ENCODE peak calls at places on chromosomes 13 and 19, in five cellular contexts. L is HFF-Myc; V is CD4-positive, alpha-beta T cell; P is breast epithelium; Z is fibroblast of lung. F is an unnamed sample.

GRCh38 chr19:46607441-46607841 is 6.3 kb downstream of the CALM3 start:
- DNase-seq in L (no peak), V (peak), P (no peak), Z (no peak), F (no peak)

GRCh38 chr13:83333614-83334388 is 548.5 kb downstream of the SLITRK1 start:
- DNase-seq in L (no peak), V (no peak), P (no peak), Z (peak), F (no peak)

GRCh38 chr19:19866599-19867248 is 1.0 kb downstream of the ZNF253 start:
- DNase-seq in L (no peak), V (peak), P (no peak), Z (peak), F (no peak)

GRCh38 chr13:39385621-39386231 is 217.3 kb downstream of the LHFPL6 start:
- DNase-seq in L (no peak), V (no peak), P (no peak), Z (peak), F (peak)

GRCh38 chr13:50437252-50437651 is 406.2 kb downstream of the DLEU7 start:
- DNase-seq in L (no peak), V (no peak), P (no peak), Z (no peak), F (no peak)

GRCh38 chr19:944663-945241 is 18.9 kb downstream of the ARID3A start:
- DNase-seq in L (no peak), V (no peak), P (no peak), Z (no peak), F (no peak)

GRCh38 chr13:111654531-111654930 is 334.1 kb downstream of the TEX29 start:
- DNase-seq in L (no peak), V (no peak), P (no peak), Z (no peak), F (no peak)

GRCh38 chr19:42473686-42474085 is 30.9 kb upstream of the CXCL17 start:
- DNase-seq in L (no peak), V (no peak), P (no peak), Z (no peak), F (no peak)

GRCh38 chr13:33003458-33004019 is 12.7 kb upstream of the KL start:
- DNase-seq in L (no peak), V (no peak), P (no peak), Z (no peak), F (no peak)

GRCh38 chr13:50129065-50129922 is 114.0 kb downstream of the KCNRG start:
- DNase-seq in L (no peak), V (no peak), P (no peak), Z (no peak), F (no peak)

GRCh38 chr13:92346046-92346445 is 880.6 kb upstream of the GPC6 start:
- DNase-seq in L (no peak), V (no peak), P (no peak), Z (no peak), F (no peak)

GRCh38 chr19:14985133-14985532 is 5.5 kb upstream of the SLC1A6 start:
- DNase-seq in L (no peak), V (no peak), P (no peak), Z (no peak), F (no peak)

GRCh38 chr19:46404884-46405658 is 8.3 kb downstream of the CCDC8 start:
- DNase-seq in L (no peak), V (no peak), P (peak), Z (no peak), F (no peak)

GRCh38 chr19:43476606-43477005 is 11.2 kb upstream of the LYPD3 start:
- DNase-seq in L (peak), V (no peak), P (no peak), Z (peak), F (no peak)

GRCh38 chr19:44972802-44973201 is 17.6 kb downstream of the CLPTM1 start:
- DNase-seq in L (no peak), V (no peak), P (no peak), Z (no peak), F (no peak)

GRCh38 chr19:52889076-52889475 is 8.4 kb downstream of the ZNF320 start:
- DNase-seq in L (no peak), V (no peak), P (no peak), Z (no peak), F (no peak)

GRCh38 chr13:99471231-99472202 is 29.8 kb upstream of the TM9SF2 start:
- DNase-seq in L (no peak), V (no peak), P (no peak), Z (peak), F (no peak)

GRCh38 chr19:1084024-1084868 is 10.9 kb downstream of the POLR2E start:
- DNase-seq in L (no peak), V (no peak), P (no peak), Z (no peak), F (no peak)

GRCh38 chr13:40476175-40476958 is 190.1 kb downstream of the FOXO1 start:
- DNase-seq in L (peak), V (no peak), P (no peak), Z (peak), F (peak)

GRCh38 chr13:60178327-60178726 is 14.6 kb upstream of the DIAPH3 start:
- DNase-seq in L (no peak), V (no peak), P (no peak), Z (no peak), F (no peak)

GRCh38 chr19:11444059-11444458 is 8.6 kb downstream of the PRKCSH start:
- DNase-seq in L (no peak), V (no peak), P (peak), Z (no peak), F (no peak)

GRCh38 chr13:113095146-113096051 is 10.2 kb upstream of the F7 start:
- DNase-seq in L (no peak), V (no peak), P (no peak), Z (no peak), F (no peak)

GRCh38 chr19:44723299-44723951 is 24.5 kb downstream of the CEACAM16 start:
- DNase-seq in L (no peak), V (no peak), P (no peak), Z (no peak), F (no peak)

GRCh38 chr19:5250127-5250659 is 90.4 kb downstream of the PTPRS start:
- DNase-seq in L (no peak), V (no peak), P (no peak), Z (no peak), F (no peak)

GRCh38 chr19:49431330-49431749 is 6.2 kb downstream of the GFY start:
- DNase-seq in L (no peak), V (no peak), P (no peak), Z (no peak), F (no peak)

GRCh38 chr19:49118565-49119410 is at the start of gene C19orf73:
- DNase-seq in L (peak), V (peak), P (peak), Z (peak), F (peak)

GRCh38 chr19:3642987-3643386 is 16.4 kb upstream of the CACTIN start:
- DNase-seq in L (no peak), V (no peak), P (no peak), Z (no peak), F (no peak)

GRCh38 chr13:52842440-52842839 is 6.0 kb downstream of the PCDH8 start:
- DNase-seq in L (no peak), V (no peak), P (no peak), Z (no peak), F (no peak)

GRCh38 chr13:42490676-42491075 is 83.3 kb upstream of the TNFSF11 start:
- DNase-seq in L (no peak), V (no peak), P (no peak), Z (no peak), F (no peak)

GRCh38 chr13:103140001-103140671 is 73.9 kb upstream of the SLC10A2 start:
- DNase-seq in L (peak), V (no peak), P (no peak), Z (no peak), F (peak)

GRCh38 chr19:3407556-3408516 is 41.5 kb downstream of the NFIC start:
- DNase-seq in L (no peak), V (no peak), P (no peak), Z (peak), F (no peak)

GRCh38 chr13:111880185-111880584 is 186.8 kb upstream of the SOX1 start:
- DNase-seq in L (no peak), V (no peak), P (no peak), Z (no peak), F (no peak)

GRCh38 chr19:44846455-44847143 is 502 bp downstream of the NECTIN2 start:
- DNase-seq in L (no peak), V (no peak), P (peak), Z (peak), F (no peak)

GRCh38 chr19:18719541-18719940 is 36.1 kb downstream of the CRTC1 start:
- DNase-seq in L (no peak), V (no peak), P (no peak), Z (peak), F (no peak)

GRCh38 chr13:92590503-92590908 is 636.1 kb upstream of the GPC6 start:
- DNase-seq in L (no peak), V (no peak), P (no peak), Z (peak), F (no peak)

GRCh38 chr13:37369618-37370017 is 228.9 kb downstream of the POSTN start:
- DNase-seq in L (no peak), V (no peak), P (no peak), Z (peak), F (no peak)

GRCh38 chr13:40982772-40983171 is 36.3 kb downstream of the ELF1 start:
- DNase-seq in L (no peak), V (no peak), P (no peak), Z (peak), F (no peak)

GRCh38 chr13:51805925-51806324 is 2.0 kb upstream of the DHRS12 start:
- DNase-seq in L (no peak), V (no peak), P (no peak), Z (no peak), F (no peak)

GRCh38 chr19:29837448-29837961 is 25.7 kb downstream of the CCNE1 start:
- DNase-seq in L (no peak), V (no peak), P (no peak), Z (no peak), F (no peak)

GRCh38 chr13:101149735-101150380 is 266.4 kb downstream of the NALCN start:
- DNase-seq in L (no peak), V (no peak), P (no peak), Z (peak), F (no peak)
- TF ChIP-seq CTCF in L (peak), V (no peak), P (no peak), Z (peak), F (no peak)

GRCh38 chr19:40445945-40446784 is 2.0 kb upstream of the SERTAD3 start:
- DNase-seq in L (no peak), V (no peak), P (peak), Z (no peak), F (peak)

GRCh38 chr19:40445637-40445944 is 1.5 kb upstream of the SERTAD3 start:
- DNase-seq in L (no peak), V (no peak), P (no peak), Z (no peak), F (no peak)

GRCh38 chr19:40444181-40445005 is at the start of gene SERTAD3:
- DNase-seq in L (no peak), V (peak), P (peak), Z (peak), F (peak)

GRCh38 chr19:40443930-40444180 is 280 bp downstream of the SERTAD3 start:
- DNase-seq in L (no peak), V (no peak), P (no peak), Z (no peak), F (no peak)

DNA sequence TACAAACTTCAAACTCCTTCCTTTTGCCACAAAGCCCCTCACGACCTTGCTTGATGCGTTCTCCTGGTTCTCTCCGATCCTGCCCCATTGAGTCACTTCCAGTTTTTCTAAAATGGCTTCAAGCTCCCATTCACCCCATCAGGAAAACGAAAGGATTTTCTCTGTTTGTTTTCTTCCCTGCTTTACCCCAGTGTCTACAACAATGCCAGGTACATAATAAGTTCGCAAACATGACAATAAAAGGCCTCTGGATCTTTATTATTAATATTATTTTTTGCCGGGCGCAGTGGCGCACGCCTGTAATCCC is 824 bp upstream of the SERTAD3 start:
- DNase-seq in L (no peak), V (no peak), P (no peak), Z (no peak), F (no peak)
- TF ChIP-seq CTCF in L (no peak), V (no peak), P (peak), Z (no peak), F (no peak)

DNA sequence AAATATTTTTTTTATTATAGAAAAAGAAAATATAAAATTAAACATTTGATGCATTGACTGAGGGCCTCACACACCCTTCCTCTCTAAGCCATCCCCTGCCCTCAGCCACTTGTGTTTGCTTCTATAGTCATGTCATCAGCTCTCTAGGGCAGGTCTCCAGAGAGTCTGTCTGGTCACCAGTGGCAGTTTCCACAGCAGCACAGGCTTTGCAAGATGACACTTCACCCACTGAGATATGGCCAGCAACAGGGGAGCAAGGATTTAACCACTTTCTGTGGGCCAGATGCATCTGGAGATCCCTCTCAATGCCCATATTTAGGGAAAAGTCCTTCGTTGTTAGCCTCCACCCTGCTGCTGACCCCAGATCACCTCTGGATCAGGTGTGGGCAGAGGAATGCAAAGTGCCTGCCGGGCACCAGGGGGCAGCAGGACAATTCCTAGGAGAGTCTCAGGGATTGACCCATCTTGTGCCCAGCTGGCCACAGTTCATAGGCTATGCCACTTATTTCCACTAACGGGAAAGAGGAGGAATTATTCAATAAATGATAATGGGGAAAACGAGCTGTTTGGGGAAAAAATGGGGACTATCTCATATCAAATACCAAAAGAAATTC is 4.8 kb downstream of the ABCC4 start:
- DNase-seq in L (no peak), V (no peak), P (no peak), Z (no peak), F (no peak)
- TF ChIP-seq CTCF in L (peak), V (peak), P (peak), Z (peak), F (peak)

GRCh38 chr19:17070421-17070820 is 4.8 kb downstream of the HAUS8 start:
- DNase-seq in L (no peak), V (no peak), P (no peak), Z (no peak), F (no peak)

GRCh38 chr19:17074628-17075034 is 621 bp downstream of the HAUS8 start:
- DNase-seq in L (no peak), V (no peak), P (no peak), Z (no peak), F (no peak)

GRCh38 chr19:17073869-17074627 is 1.2 kb downstream of the HAUS8 start:
- DNase-seq in L (no peak), V (no peak), P (no peak), Z (no peak), F (no peak)

GRCh38 chr19:17070912-17071311 is 4.3 kb downstream of the HAUS8 start:
- DNase-seq in L (no peak), V (no peak), P (no peak), Z (no peak), F (no peak)

GRCh38 chr19:17069249-17069648 is 6.0 kb downstream of the HAUS8 start:
- DNase-seq in L (no peak), V (no peak), P (no peak), Z (no peak), F (no peak)
- TF ChIP-seq CTCF in L (no peak), V (no peak), P (no peak), Z (no peak), F (no peak)

GRCh38 chr13:47117268-47117667 is 220.4 kb upstream of the HTR2A start:
- DNase-seq in L (peak), V (no peak), P (no peak), Z (peak), F (no peak)
- TF ChIP-seq CTCF in L (no peak), V (no peak), P (no peak), Z (no peak), F (no peak)

GRCh38 chr13:20188649-20189553 is 3.8 kb downstream of the GJB2 start:
- DNase-seq in L (no peak), V (no peak), P (no peak), Z (no peak), F (no peak)
- TF ChIP-seq CTCF in L (no peak), V (no peak), P (no peak), Z (no peak), F (no peak)

GRCh38 chr13:30256713-30257432 is 50.5 kb downstream of the KATNAL1 start:
- DNase-seq in L (no peak), V (no peak), P (no peak), Z (no peak), F (no peak)
- TF ChIP-seq CTCF in L (no peak), V (no peak), P (no peak), Z (no peak), F (peak)

DNA sequence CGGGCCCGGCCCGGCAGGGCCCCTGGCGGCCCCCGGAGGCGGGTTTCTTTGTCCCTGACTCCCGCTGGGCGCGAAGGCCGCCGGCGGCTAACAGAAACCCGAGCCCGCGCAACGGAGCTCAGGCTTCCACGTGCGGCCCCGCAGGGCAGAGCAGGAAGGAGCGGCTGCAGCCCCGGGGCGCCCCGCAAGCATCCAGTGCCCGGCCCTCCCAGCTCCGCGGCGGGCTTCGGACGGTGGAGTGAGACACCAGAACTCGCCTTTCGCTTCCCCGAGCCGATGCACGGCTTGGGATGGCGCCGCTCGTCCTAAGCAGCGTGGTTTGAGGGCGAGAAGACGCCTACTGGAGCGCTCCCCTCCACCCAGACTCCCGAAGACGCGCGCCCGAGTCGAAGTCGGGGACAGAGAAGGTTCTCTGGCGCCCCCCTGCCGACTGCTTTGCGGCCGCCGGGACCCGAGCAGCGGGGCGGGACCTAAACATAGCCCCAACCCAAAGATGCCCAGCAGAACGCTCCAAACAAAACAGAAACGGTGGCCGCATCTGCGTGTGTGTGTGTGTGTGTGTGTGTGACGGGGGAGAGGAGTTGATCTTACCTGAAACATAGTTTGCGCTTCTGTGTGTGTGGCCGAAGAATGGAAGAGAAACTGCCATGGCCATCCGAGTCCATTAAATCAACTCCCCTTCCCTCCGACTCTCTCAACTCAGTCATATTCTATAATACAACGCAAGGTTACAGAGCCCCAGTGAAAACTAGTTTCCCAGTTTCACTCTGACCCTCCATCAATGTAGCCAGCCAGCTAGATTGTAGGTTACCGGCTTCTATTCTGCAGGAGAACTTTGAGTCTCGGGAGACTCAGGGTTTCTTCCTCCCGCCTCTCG is 629 bp upstream of the FGF9 start:
- DNase-seq in L (no peak), V (peak), P (no peak), Z (peak), F (no peak)
- TF ChIP-seq CTCF in L (no peak), V (no peak), P (no peak), Z (no peak), F (no peak)

GRCh38 chr19:32626969-32627368 is 46.0 kb downstream of the PDCD5 start:
- DNase-seq in L (no peak), V (no peak), P (no peak), Z (no peak), F (no peak)

GRCh38 chr19:32624410-32624809 is 43.4 kb downstream of the PDCD5 start:
- DNase-seq in L (no peak), V (no peak), P (no peak), Z (no peak), F (no peak)

GRCh38 chr19:32627714-32628253 is 46.8 kb downstream of the PDCD5 start:
- DNase-seq in L (no peak), V (no peak), P (no peak), Z (no peak), F (no peak)

GRCh38 chr19:32631381-32631780 is 43.6 kb downstream of the ANKRD27 start:
- DNase-seq in L (no peak), V (no peak), P (no peak), Z (no peak), F (no peak)

GRCh38 chr19:32630338-32630737 is 44.6 kb downstream of the ANKRD27 start:
- DNase-seq in L (no peak), V (no peak), P (no peak), Z (no peak), F (no peak)
- TF ChIP-seq CTCF in L (peak), V (no peak), P (no peak), Z (no peak), F (no peak)

GRCh38 chr19:55147408-55148251 is 1.4 kb downstream of the TNNT1 start:
- DNase-seq in L (no peak), V (no peak), P (no peak), Z (no peak), F (no peak)

GRCh38 chr19:55145241-55145640 is 3.8 kb downstream of the TNNT1 start:
- DNase-seq in L (no peak), V (no peak), P (no peak), Z (no peak), F (no peak)

GRCh38 chr19:55146648-55147218 is 2.3 kb downstream of the TNNT1 start:
- DNase-seq in L (no peak), V (no peak), P (no peak), Z (no peak), F (no peak)

GRCh38 chr19:55149078-55150003 is at the start of gene TNNT1:
- DNase-seq in L (no peak), V (no peak), P (no peak), Z (no peak), F (no peak)

GRCh38 chr19:55146078-55146647 is 2.8 kb downstream of the TNNT1 start:
- DNase-seq in L (no peak), V (no peak), P (no peak), Z (no peak), F (no peak)
- TF ChIP-seq CTCF in L (peak), V (no peak), P (no peak), Z (peak), F (peak)